ENCODE peak calls at places on chromosomes 4 and X, in eight cellular contexts. J is IMR-90, X is uterus, E is left ventricle myocardium inferior, R is neural progenitor cell, K is stomach, N is PC-9, H is H9. I is an unnamed sample. For H3K27me3, the result is how much of the 10 kb centered on the place peaks cover.

GRCh38 chr4:88098993-88099752 is 59.3 kb downstream of the ABCG2 start:
- DNase-seq in J (no peak), X (no peak), E (no peak), R (no peak), K (no peak), N (no peak), H (no peak), I (no peak)

GRCh38 chr4:119493419-119493818 is 135.2 kb downstream of the PDE5A start:
- DNase-seq in J (no peak), X (no peak), E (no peak), R (no peak), K (no peak), N (no peak), H (no peak), I (no peak)

GRCh38 chr4:40055379-40055872 is 1.2 kb upstream of the N4BP2 start:
- DNase-seq in J (no peak), X (no peak), E (no peak), R (no peak), K (no peak), N (no peak), H (no peak), I (no peak)

GRCh38 chrX:40108084-40108958 is 10.6 kb upstream of the BCOR start:
- DNase-seq in J (no peak), X (peak), E (peak), R (peak), K (peak), N (no peak), H (peak), I (no peak)

GRCh38 chrX:113009837-113010236 is 169.2 kb upstream of the AMOT start:
- DNase-seq in J (no peak), X (no peak), E (no peak), R (peak), K (no peak), N (no peak), H (no peak), I (no peak)

GRCh38 chr4:39528056-39528465 is 822 bp upstream of the UGDH start:
- DNase-seq in J (peak), X (peak), E (no peak), R (no peak), K (no peak), N (no peak), H (no peak), I (no peak)

GRCh38 chrX:111869639-111870034 is 6.3 kb upstream of the TRPC5OS start:
- DNase-seq in J (peak), X (no peak), E (no peak), R (peak), K (peak), N (peak), H (peak), I (no peak)

GRCh38 chr4:139675651-139676050 is 10.0 kb downstream of the MGST2 start:
- DNase-seq in J (no peak), X (no peak), E (no peak), R (no peak), K (no peak), N (no peak), H (no peak), I (no peak)

GRCh38 chrX:43718081-43718480 is 62.0 kb downstream of the MAOA start:
- DNase-seq in J (no peak), X (no peak), E (no peak), R (no peak), K (no peak), N (no peak), H (no peak), I (no peak)

GRCh38 chr4:78057135-78057599 is at the start of gene FRAS1:
- DNase-seq in J (no peak), X (peak), E (peak), R (peak), K (no peak), N (no peak), H (peak), I (no peak)

GRCh38 chr4:111633663-111634266 is 511.5 kb upstream of the FAM241A start:
- DNase-seq in J (no peak), X (no peak), E (no peak), R (no peak), K (no peak), N (no peak), H (no peak), I (no peak)

GRCh38 chr4:52751349-52751911 is at the start of gene ERVMER34-1:
- DNase-seq in J (no peak), X (peak), E (peak), R (peak), K (peak), N (no peak), H (peak), I (no peak)

GRCh38 chr4:73709461-73710033 is 30.8 kb upstream of the CXCL8 start:
- DNase-seq in J (no peak), X (no peak), E (no peak), R (no peak), K (no peak), N (no peak), H (no peak), I (no peak)

GRCh38 chr4:73714647-73715046 is 25.7 kb upstream of the CXCL8 start:
- DNase-seq in J (no peak), X (no peak), E (no peak), R (no peak), K (no peak), N (no peak), H (no peak), I (no peak)

GRCh38 chr4:73713650-73714049 is 26.7 kb upstream of the CXCL8 start:
- DNase-seq in J (no peak), X (no peak), E (no peak), R (no peak), K (no peak), N (peak), H (no peak), I (no peak)

GRCh38 chr4:73715659-73716058 is 24.7 kb upstream of the CXCL8 start:
- DNase-seq in J (no peak), X (no peak), E (no peak), R (no peak), K (no peak), N (no peak), H (no peak), I (no peak)

GRCh38 chr4:73711989-73712388 is 28.4 kb upstream of the CXCL8 start:
- DNase-seq in J (no peak), X (no peak), E (no peak), R (no peak), K (no peak), N (no peak), H (no peak), I (no peak)
- TF ChIP-seq CTCF in J (no peak), X (no peak), E (no peak), R (no peak), K (no peak), N (no peak), H (no peak), I (no peak)

GRCh38 chrX:24789047-24789446 is 95.3 kb downstream of the POLA1 start:
- DNase-seq in J (no peak), X (no peak), E (no peak), R (no peak), K (no peak), N (no peak), H (no peak), I (no peak)
- H3K27me3 ChIP-seq in J (under half), X (under half), E (under half), R (under half), K (under half), N (under half), H (under half), I (under half)

GRCh38 chr4:772776-773175 is 53.2 kb downstream of the CPLX1 start:
- DNase-seq in J (no peak), X (no peak), E (no peak), R (no peak), K (no peak), N (no peak), H (no peak), I (no peak)

GRCh38 chr4:772118-772517 is 53.8 kb downstream of the CPLX1 start:
- DNase-seq in J (no peak), X (no peak), E (no peak), R (no peak), K (no peak), N (no peak), H (no peak), I (no peak)

GRCh38 chr4:770022-770421 is 55.9 kb downstream of the CPLX1 start:
- DNase-seq in J (peak), X (no peak), E (no peak), R (no peak), K (no peak), N (no peak), H (no peak), I (no peak)

GRCh38 chr4:771464-771863 is 54.5 kb downstream of the CPLX1 start:
- DNase-seq in J (no peak), X (no peak), E (peak), R (no peak), K (no peak), N (no peak), H (no peak), I (no peak)

GRCh38 chr4:773214-773613 is 52.7 kb downstream of the CPLX1 start:
- DNase-seq in J (no peak), X (no peak), E (no peak), R (no peak), K (no peak), N (no peak), H (no peak), I (no peak)
- H3K27ac ChIP-seq in J (no peak), X (no peak), E (peak), R (no peak), K (peak), N (no peak), H (no peak), I (no peak)

GRCh38 chrX:139932901-139933796 is at the start of gene ATP11C:
- DNase-seq in J (peak), X (peak), E (peak), R (peak), K (peak), N (peak), H (peak), I (peak)
- TF ChIP-seq CTCF in J (peak), X (no peak), E (no peak), R (peak), K (no peak), N (no peak), H (peak), I (no peak)

DNA sequence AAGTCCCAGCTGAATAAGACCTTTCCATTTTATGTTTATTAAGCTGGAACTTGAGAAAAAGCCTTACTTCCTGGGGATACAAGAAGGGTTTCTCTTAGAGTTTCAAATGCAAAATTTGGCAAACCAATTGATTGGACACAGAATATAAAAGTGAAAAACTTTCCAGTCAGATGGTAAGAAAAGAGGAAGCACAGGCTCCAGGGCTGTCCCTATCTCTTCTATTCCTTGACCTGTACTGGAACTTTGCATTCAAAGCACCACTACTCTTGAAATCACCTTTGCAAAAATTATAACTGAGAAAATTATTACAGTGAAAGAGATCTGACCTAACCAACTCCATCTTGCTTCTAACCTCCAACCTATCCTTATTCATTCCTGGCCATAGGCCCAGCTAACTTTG is 11.7 kb downstream of the PROM1 start:
- DNase-seq in J (no peak), X (no peak), E (no peak), R (no peak), K (no peak), N (no peak), H (no peak), I (no peak)
- H3K27me3 ChIP-seq in J (under half), X (under half), E (under half), R (under half), K (under half), N (under half), H (under half), I (under half)

GRCh38 chr4:152010680-152011079 is 249.9 kb upstream of the GATB start:
- DNase-seq in J (no peak), X (no peak), E (no peak), R (peak), K (no peak), N (no peak), H (no peak), I (peak)

GRCh38 chr4:152007108-152007507 is 246.3 kb upstream of the GATB start:
- DNase-seq in J (no peak), X (no peak), E (no peak), R (no peak), K (no peak), N (no peak), H (no peak), I (no peak)

GRCh38 chr4:152009046-152009445 is 248.2 kb upstream of the GATB start:
- DNase-seq in J (no peak), X (no peak), E (no peak), R (peak), K (no peak), N (no peak), H (no peak), I (no peak)

GRCh38 chr4:152000518-152000917 is 239.7 kb upstream of the GATB start:
- DNase-seq in J (no peak), X (no peak), E (no peak), R (peak), K (no peak), N (no peak), H (no peak), I (no peak)

GRCh38 chr4:152004801-152005200 is 244.0 kb upstream of the GATB start:
- DNase-seq in J (no peak), X (no peak), E (no peak), R (no peak), K (no peak), N (no peak), H (no peak), I (no peak)
- H3K27ac ChIP-seq in J (no peak), X (no peak), E (no peak), R (no peak), K (no peak), N (no peak), H (no peak), I (no peak)

DNA sequence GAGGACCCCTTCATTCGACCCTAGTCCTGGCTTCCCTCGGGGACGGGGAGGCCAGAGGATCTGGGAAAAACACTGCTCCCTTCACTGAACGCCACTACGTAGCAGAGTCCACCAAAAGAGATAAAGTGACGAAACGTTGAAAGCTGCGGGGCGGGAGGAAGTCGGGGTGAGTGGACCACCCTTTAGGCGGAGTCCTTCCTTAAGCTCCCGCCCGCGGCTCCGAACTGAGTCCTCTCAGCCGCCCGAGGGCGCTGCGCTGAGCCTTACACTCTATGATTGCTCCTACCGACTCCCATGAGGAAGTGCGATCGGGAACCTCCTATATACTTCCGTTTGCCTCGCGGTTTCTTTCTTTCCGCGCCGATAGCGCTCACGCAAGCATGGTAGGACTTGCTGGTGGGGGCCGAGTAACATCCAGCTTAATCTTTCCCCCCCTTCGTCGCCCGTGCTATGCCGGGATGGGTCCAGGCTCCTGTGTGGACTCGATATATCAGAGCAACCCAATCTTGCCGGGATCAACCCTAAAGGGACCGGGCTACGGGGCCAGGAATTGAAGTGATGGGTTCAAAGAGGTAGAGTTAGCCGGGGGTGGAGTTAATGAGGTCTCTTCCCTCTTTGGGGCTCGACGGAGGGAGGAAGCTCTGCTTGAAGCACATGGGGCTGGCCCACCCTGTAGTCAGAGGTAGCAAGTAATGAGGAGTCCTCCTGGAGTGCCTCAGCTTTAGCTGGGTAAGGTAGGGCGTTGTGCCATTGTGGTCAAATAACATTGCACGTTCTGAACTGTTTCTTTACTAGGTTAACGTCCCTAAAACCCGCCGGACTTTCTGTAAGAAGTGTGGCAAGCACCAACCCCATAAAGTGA is at the start of gene RPL36A:
- DNase-seq in J (peak), X (peak), E (peak), R (peak), K (peak), N (peak), H (peak), I (peak)
- TF ChIP-seq CTCF in J (peak), X (peak), E (peak), R (peak), K (peak), N (peak), H (peak), I (peak)

GRCh38 chrX:115946059-115946458 is 224.5 kb upstream of the AGTR2 start:
- DNase-seq in J (no peak), X (no peak), E (no peak), R (no peak), K (no peak), N (no peak), H (no peak), I (no peak)

GRCh38 chrX:115952417-115953092 is 218.0 kb upstream of the AGTR2 start:
- DNase-seq in J (no peak), X (no peak), E (no peak), R (peak), K (no peak), N (no peak), H (peak), I (no peak)

GRCh38 chrX:115948018-115948923 is 222.3 kb upstream of the AGTR2 start:
- DNase-seq in J (peak), X (no peak), E (no peak), R (peak), K (no peak), N (peak), H (no peak), I (no peak)

GRCh38 chrX:115949900-115950822 is 220.4 kb upstream of the AGTR2 start:
- DNase-seq in J (no peak), X (peak), E (no peak), R (peak), K (peak), N (peak), H (peak), I (no peak)
- H3K27me3 ChIP-seq in J (under half), X (under half), E (under half), R (under half), K (under half), N (under half), H (under half), I (under half)